ENCODE peak calls at places on chromosome 21, in six cellular contexts. M is hepatic stellate cell, D is pancreas, O is uterus, N is HT-29, E is EL. W is an unnamed sample.

GRCh38 chr21:46316708-46317324 is 6.9 kb downstream of the C21orf58 start:
- DNase-seq in D (no peak), O (no peak), M (no peak), E (no peak), N (no peak), W (no peak)

GRCh38 chr21:45226540-45227326 is 61.0 kb downstream of the POFUT2 start:
- DNase-seq in N (no peak), M (no peak), O (no peak), E (peak; percentile 54), D (no peak), W (no peak)

GRCh38 chr21:42809577-42810440 is 69.5 kb downstream of the WDR4 start:
- DNase-seq in O (no peak), M (no peak), E (no peak), N (no peak), D (no peak), W (no peak)

GRCh38 chr21:42122808-42123207 is 51.7 kb downstream of the UMODL1 start:
- DNase-seq in M (no peak), N (no peak), O (no peak), D (no peak), E (no peak), W (no peak)

GRCh38 chr21:36860736-36861594 is 105.5 kb downstream of the HLCS start:
- DNase-seq in M (peak; percentile 58), E (peak; percentile 91), O (no peak), N (peak; percentile 30), D (no peak), W (no peak)

GRCh38 chr21:44854391-44854663 is 19.2 kb downstream of the PTTG1IP start:
- DNase-seq in E (no peak), N (no peak), D (no peak), O (no peak), M (no peak), W (no peak)

GRCh38 chr21:41142051-41142795 is 25.7 kb upstream of the BACE2 start:
- DNase-seq in O (no peak), M (no peak), N (no peak), D (peak; percentile 5), E (peak; percentile 67), W (no peak)

GRCh38 chr21:32803651-32804050 is 32.1 kb upstream of the PAXBP1 start:
- DNase-seq in D (no peak), O (no peak), N (no peak), E (peak; percentile 36), M (no peak), W (no peak)

GRCh38 chr21:41316641-41317392 is at the start of gene FAM3B:
- DNase-seq in O (no peak), M (no peak), E (no peak), N (no peak), D (peak; percentile 79), W (no peak)

GRCh38 chr21:31218830-31219608 is 125.0 kb downstream of the TIAM1 start:
- DNase-seq in E (no peak), M (no peak), N (no peak), O (peak; percentile 18), D (no peak), W (no peak)

GRCh38 chr21:46109251-46110221 is 11.6 kb downstream of the COL6A2 start:
- DNase-seq in N (no peak), M (no peak), D (no peak), O (no peak), E (no peak), W (no peak)

GRCh38 chr21:42201615-42202161 is 17.3 kb upstream of the ABCG1 start:
- DNase-seq in E (no peak), O (no peak), M (no peak), D (no peak), N (no peak), W (no peak)

GRCh38 chr21:39386194-39386593 is 37.3 kb upstream of the HMGN1 start:
- DNase-seq in N (peak; percentile 4), M (no peak), E (no peak), D (peak; percentile 59), O (peak; percentile 43), W (peak; percentile 31)

GRCh38 chr21:26683996-26684395 is 110.9 kb upstream of the CYYR1 start:
- DNase-seq in N (no peak), M (no peak), E (no peak), O (no peak), D (no peak), W (no peak)

W was measured in globus pallidus.